ENCODE peak calls at places on chromosome 7, in four cellular contexts. Q is HepG2, T is K562, J is GM12878. G is an unnamed sample.

GRCh38 chr7:98086231-98086855 is 20.3 kb upstream of the LMTK2 start:
- DNase-seq in Q (no peak), J (no peak), T (no peak), G (no peak)

GRCh38 chr7:107173191-107173590 is 4.4 kb downstream of the HBP1 start:
- DNase-seq in T (no peak), J (no peak), Q (no peak), G (no peak)

GRCh38 chr7:17408904-17409290 is 110.4 kb downstream of the AHR start:
- DNase-seq in Q (no peak), T (no peak), J (no peak), G (no peak)

GRCh38 chr7:80770061-80770460 is 131.6 kb downstream of the CD36 start:
- DNase-seq in T (no peak), J (no peak), Q (no peak), G (no peak)

GRCh38 chr7:50619684-50620083 is 54.5 kb upstream of the DDC start:
- DNase-seq in J (no peak), Q (no peak), T (no peak), G (no peak)

GRCh38 chr7:134831862-134832261 is 52.4 kb downstream of the CALD1 start:
- DNase-seq in J (no peak), T (peak), Q (no peak), G (no peak)

GRCh38 chr7:3200504-3200903 is 100.5 kb upstream of the SDK1 start:
- DNase-seq in Q (peak), T (peak), J (no peak), G (peak)

GRCh38 chr7:150384406-150385239 is 5.5 kb downstream of the ZNF775 start:
- DNase-seq in Q (no peak), T (no peak), J (no peak), G (peak)

GRCh38 chr7:55483061-55483460 is 89.2 kb downstream of the VOPP1 start:
- DNase-seq in Q (no peak), T (no peak), J (no peak), G (no peak)

GRCh38 chr7:2478387-2478760 is 2.2 kb upstream of the GRIFIN start:
- DNase-seq in Q (no peak), T (no peak), J (no peak), G (no peak)

GRCh38 chr7:158028290-158028941 is 559.2 kb downstream of the PTPRN2 start:
- DNase-seq in Q (peak), J (no peak), T (no peak), G (no peak)

GRCh38 chr7:1679326-1679965 is 9.4 kb downstream of the ELFN1 start:
- DNase-seq in Q (no peak), J (no peak), T (no peak), G (peak)

GRCh38 chr7:79282051-79282694 is 171.3 kb downstream of the MAGI2 start:
- DNase-seq in Q (no peak), J (no peak), T (no peak), G (peak)

GRCh38 chr7:140696024-140696678 is 357 bp upstream of the NDUFB2 start:
- DNase-seq in Q (peak), T (peak), J (no peak), G (peak)

DNA sequence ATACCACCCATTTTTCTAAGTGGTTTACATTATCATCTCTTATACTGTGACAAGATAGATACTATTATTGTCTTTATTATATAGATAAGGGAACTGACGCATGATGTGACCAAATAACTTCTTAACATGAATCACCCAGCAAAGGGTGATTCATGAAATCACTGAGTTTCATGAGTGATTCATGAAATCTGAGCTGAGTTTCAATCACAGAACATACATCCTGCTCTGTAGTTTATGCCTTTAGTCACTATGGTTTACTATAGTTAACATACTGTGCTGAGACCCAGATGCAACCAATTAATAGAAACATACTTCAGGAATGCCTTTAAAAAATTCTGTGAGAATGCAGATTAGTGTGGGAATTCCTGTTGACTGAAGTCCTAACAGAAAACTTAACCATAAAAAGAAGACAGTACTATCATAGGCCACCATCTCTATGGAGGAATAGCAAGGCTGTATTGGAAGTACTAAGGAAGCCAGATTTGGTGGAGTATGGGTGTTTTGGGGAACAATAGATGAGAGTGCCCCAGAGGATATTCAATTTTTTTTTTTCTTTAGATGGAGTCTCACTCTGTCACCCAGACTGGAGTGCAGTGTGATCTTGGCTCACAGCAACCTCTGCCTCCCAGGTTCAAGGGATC is 43.1 kb upstream of the SEMA3A start:
- DNase-seq in J (no peak), Q (no peak), T (no peak), G (no peak)
- TF ChIP-seq SMC3 in J (no peak), Q (no peak), T (no peak), G (no peak)

DNA sequence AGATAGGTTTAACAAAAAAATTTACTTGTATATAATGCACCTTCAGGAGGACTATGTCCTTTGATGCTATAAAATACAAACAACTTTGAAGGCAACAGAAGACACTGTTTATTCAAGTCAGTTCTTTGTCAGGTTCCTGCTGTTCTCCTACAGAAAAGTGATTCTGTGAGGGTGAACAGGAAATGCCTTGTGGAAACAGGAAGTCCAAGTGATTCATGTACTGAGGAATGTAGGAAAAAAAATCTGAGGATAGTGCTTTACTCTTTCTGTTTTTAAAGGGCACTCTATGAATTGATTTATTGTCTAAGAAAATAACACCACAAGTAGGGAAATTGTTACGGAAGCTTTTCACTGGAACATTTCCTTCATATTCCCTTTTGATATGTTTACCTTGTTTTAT is 171.9 kb downstream of the HDAC9 start:
- DNase-seq in Q (peak), J (no peak), T (no peak), G (no peak)
- TF ChIP-seq TAF1 in Q (no peak), J (no peak), T (no peak), G (peak)

DNA sequence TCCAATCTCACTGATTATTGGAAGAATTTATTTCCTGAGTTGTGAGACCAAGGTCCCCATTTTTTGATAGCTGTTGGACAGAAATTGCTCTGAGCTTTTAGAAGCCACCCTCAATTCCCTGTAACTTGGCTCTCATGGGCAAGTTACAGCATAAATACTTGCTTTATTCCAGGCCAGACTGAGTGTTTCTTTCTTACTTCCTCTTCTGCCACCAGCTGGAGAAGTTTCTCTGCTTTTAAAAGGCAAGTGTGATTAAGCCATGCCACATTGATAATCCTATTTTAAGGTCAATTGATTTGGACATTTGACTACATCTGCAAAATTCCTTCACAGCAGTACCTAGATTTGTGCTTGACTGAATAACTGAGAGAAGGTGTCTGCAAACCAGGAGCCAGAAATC is 14.1 kb upstream of the TAS2R41 start:
- DNase-seq in Q (no peak), T (no peak), J (no peak), G (no peak)
- TF ChIP-seq SMC3 in Q (no peak), T (no peak), J (no peak), G (no peak)

GRCh38 chr7:74599251-74599650 is 58.3 kb upstream of the GTF2I start:
- DNase-seq in Q (no peak), J (peak), T (no peak), G (no peak)

GRCh38 chr7:74604326-74605020 is 53.0 kb upstream of the GTF2I start:
- DNase-seq in J (no peak), T (no peak), Q (no peak), G (no peak)

DNA sequence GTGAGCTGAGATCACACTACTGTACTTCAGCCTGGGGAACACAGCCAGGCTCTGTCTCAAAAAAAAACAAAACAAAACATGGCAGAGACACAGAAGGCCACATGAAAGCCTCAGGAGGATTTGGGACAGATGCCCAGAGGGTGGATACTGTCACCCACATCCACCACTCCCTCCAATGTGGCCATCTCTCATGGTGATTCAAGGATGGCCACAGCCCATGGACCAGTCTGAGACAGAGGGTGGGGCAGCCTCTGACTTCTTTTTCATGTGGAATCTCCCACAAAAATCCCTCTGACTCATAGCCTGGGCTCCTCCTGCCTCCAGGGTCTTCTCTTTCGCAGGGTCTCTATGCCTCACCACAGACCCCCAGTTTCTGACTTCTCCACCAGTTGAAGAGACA is 59.0 kb upstream of the GTF2I start:
- DNase-seq in T (no peak), Q (no peak), J (no peak), G (no peak)
- TF ChIP-seq TAF1 in T (no peak), Q (no peak), J (no peak), G (no peak)

DNA sequence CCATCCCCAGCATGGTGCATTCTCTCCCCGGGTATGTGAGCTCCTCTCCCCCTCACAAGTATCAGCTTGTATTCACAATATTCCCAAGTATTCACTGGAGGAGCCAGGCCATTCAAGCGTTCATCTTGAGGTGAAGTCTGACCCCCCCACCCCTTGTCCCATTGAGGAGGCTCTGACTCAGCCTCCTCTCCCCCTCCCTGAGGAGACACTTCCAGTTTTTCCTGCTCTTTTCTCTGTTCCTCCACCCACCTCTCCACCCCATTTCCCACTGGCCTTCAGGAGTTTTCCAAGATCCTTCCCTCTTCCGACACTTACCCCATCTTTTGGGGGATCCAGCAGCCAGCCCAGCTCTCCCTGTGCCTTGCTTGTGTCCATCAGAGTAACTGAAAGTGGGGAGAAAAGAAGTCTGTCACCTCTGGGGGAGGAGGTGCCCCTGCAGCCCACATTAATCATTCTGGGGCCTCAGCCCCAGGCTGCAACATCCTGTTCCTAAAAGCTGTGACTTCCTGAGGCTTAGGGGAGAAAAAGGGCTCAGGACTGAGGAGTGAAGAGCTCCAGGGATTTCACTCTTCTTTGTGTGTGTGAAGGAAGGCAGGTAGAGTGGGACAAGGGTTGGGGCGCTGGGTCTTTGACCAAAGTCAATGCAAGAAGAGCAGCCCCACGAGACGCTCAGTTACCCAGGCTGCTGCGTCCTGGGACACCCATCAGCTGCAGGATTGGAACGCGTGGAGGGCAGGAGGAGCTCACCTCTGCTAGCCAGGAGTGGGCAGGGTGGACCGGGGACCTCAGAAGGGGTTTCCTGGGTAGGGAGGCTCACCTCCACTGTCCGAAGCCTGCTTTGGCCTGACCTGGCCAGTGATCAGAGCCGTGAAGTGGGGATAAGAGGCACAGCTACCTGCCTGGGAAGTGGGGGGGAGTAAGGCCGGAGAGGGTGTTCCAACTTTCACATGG is 1.1 kb downstream of the EPHA1 start:
- DNase-seq in Q (no peak), T (peak), J (no peak), G (no peak)
- TF ChIP-seq SMC3 in Q (no peak), T (no peak), J (no peak), G (no peak)

GRCh38 chr7:95805909-95806308 is 33.6 kb downstream of the DYNC1I1 start:
- DNase-seq in T (no peak), Q (no peak), J (no peak), G (no peak)
- TF ChIP-seq TAF1 in T (no peak), Q (no peak), J (no peak), G (no peak)

GRCh38 chr7:25831901-25832411 is 320.0 kb upstream of the NFE2L3 start:
- DNase-seq in Q (no peak), J (no peak), T (no peak), G (no peak)
- TF ChIP-seq SMC3 in Q (no peak), J (no peak), T (no peak), G (no peak)

GRCh38 chr7:100874300-100874576 is 665 bp upstream of the SRRT start:
- DNase-seq in Q (no peak), T (no peak), J (no peak), G (peak)

GRCh38 chr7:100874577-100875355 is at the start of gene SRRT:
- DNase-seq in T (peak), J (peak), Q (peak), G (peak)

GRCh38 chr7:100878013-100878412 is 3.1 kb downstream of the SRRT start:
- DNase-seq in Q (no peak), T (no peak), J (no peak), G (no peak)

GRCh38 chr7:100873599-100874299 is 1.2 kb upstream of the SRRT start:
- DNase-seq in J (no peak), Q (no peak), T (no peak), G (no peak)

GRCh38 chr7:100875356-100875751 is 451 bp downstream of the SRRT start:
- DNase-seq in T (no peak), J (no peak), Q (peak), G (peak)
- TF ChIP-seq TAF1 in T (no peak), J (no peak), Q (no peak), G (no peak)

DNA sequence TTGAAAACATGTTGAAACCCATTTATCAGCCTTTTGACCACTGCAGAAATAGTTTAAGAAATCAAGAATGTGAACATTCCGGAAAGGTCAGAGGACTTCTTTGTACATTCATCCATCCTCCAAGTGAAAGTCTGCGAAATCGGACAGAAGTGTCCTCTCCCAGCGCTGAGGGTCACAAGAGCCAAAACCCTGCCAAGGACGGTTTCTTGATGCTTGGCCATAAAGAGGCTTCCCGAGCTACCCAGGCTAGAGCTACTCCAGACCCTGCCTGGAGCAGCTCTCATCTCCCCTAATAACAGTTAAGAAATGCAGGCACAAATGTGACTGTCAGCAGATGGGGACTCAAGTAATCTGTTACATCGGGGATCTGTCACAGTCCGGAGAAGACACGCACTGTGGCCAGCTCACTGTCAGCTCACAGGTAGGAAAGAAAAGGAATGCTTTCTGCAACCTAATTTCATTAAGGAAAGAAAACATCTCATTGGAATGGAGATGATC is 4.5 kb upstream of the CYTH3 start:
- DNase-seq in J (no peak), T (no peak), Q (no peak), G (peak)
- TF ChIP-seq SMC3 in J (no peak), T (no peak), Q (no peak), G (no peak)

G was measured in SK-N-SH.